ENCODE peak calls at places on chromosomes 2 and 18, in four cellular contexts. Z, T, G and X are unnamed samples.

GRCh38 chr2:3487931-3488554 is 31.3 kb downstream of the ADI1 start:
- DNase-seq in G (no peak), Z (no peak), T (no peak), X (no peak)

GRCh38 chr2:101991731-101992145 is at the start of gene IL1R2:
- DNase-seq in Z (no peak), G (no peak), T (no peak), X (no peak)

GRCh38 chr2:26562811-26563645 is 78.1 kb downstream of the CIB4 start:
- DNase-seq in T (peak; percentile 59), G (peak; percentile 88), Z (peak; percentile 60), X (peak; percentile 24)

GRCh38 chr2:10216677-10217498 is 85.8 kb upstream of the HPCAL1 start:
- DNase-seq in Z (no peak), G (peak; percentile 55), T (no peak), X (no peak)

GRCh38 chr2:73931531-73932500 is 5.1 kb downstream of the DGUOK start:
- DNase-seq in T (no peak), Z (no peak), G (no peak), X (no peak)

GRCh38 chr2:9896216-9896615 is 52.9 kb downstream of the TAF1B start:
- DNase-seq in Z (no peak), T (no peak), G (no peak), X (no peak)

GRCh38 chr2:216034065-216034464 is 20.7 kb upstream of the MREG start:
- DNase-seq in T (peak; percentile 85), Z (peak; percentile 57), G (peak; percentile 78), X (peak; percentile 80)

GRCh38 chr2:32863803-32864202 is 83.0 kb upstream of the LTBP1 start:
- DNase-seq in G (no peak), T (no peak), Z (no peak), X (no peak)

GRCh38 chr2:8398040-8398668 is 283.7 kb upstream of the ID2 start:
- DNase-seq in Z (no peak), T (no peak), G (no peak), X (no peak)

GRCh38 chr2:11155326-11156059 is at the start of gene SLC66A3:
- DNase-seq in G (no peak), Z (no peak), T (no peak), X (peak; percentile 81)

GRCh38 chr2:145975406-145975805 is 1455.5 kb upstream of the ZEB2 start:
- DNase-seq in G (no peak), Z (no peak), T (no peak), X (no peak)

GRCh38 chr2:241219856-241220356 is 31.4 kb downstream of the ANO7 start:
- DNase-seq in T (no peak), Z (no peak), G (peak; percentile 18), X (no peak)

GRCh38 chr2:121994238-121995206 is 239.1 kb downstream of the TSN start:
- DNase-seq in G (no peak), T (no peak), Z (no peak), X (no peak)

GRCh38 chr2:3044587-3045317 is 332.9 kb downstream of the EIPR1 start:
- DNase-seq in G (no peak), T (no peak), Z (no peak), X (no peak)

GRCh38 chr2:130918421-130918820 is 81.7 kb downstream of the ARHGEF4 start:
- DNase-seq in G (no peak), T (no peak), Z (no peak), X (no peak)

GRCh38 chr2:197360744-197361156 is 50.2 kb upstream of the ANKRD44 start:
- DNase-seq in T (no peak), G (no peak), Z (no peak), X (no peak)

GRCh38 chr18:47175283-47175894 is 775 bp downstream of the IER3IP1 start:
- DNase-seq in G (no peak), Z (no peak), T (peak; percentile 18), X (no peak)

GRCh38 chr18:76422121-76422520 is 72.9 kb downstream of the ZNF516 start:
- DNase-seq in G (no peak), T (no peak), Z (no peak), X (no peak)

GRCh38 chr2:229642371-229642770 is 72.0 kb downstream of the DNER start:
- DNase-seq in T (no peak), Z (peak; percentile 46), G (no peak), X (no peak)

GRCh38 chr2:221943078-221943810 is 355.6 kb downstream of the PAX3 start:
- DNase-seq in Z (no peak), G (peak; percentile 71), T (peak; percentile 71), X (no peak)

GRCh38 chr2:45273412-45274189 is 264.3 kb upstream of the SIX2 start:
- DNase-seq in T (no peak), Z (no peak), G (no peak), X (no peak)

GRCh38 chr2:207078186-207078798 is 87.5 kb downstream of the KLF7 start:
- DNase-seq in G (no peak), T (no peak), Z (no peak), X (no peak)

GRCh38 chr2:121999273-121999672 is 243.8 kb downstream of the TSN start:
- DNase-seq in Z (no peak), G (no peak), T (peak; percentile 53), X (peak; percentile 94)

GRCh38 chr18:3710712-3711269 is 260.8 kb downstream of the TGIF1 start:
- DNase-seq in Z (peak; percentile 62), T (peak; percentile 25), G (peak; percentile 94), X (no peak)

GRCh38 chr2:215870986-215871385 is 142.4 kb downstream of the MREG start:
- DNase-seq in T (no peak), Z (no peak), G (no peak), X (no peak)

GRCh38 chr18:63131106-63131943 is 188.2 kb downstream of the BCL2 start:
- DNase-seq in G (no peak), Z (no peak), T (peak; percentile 76), X (no peak)

GRCh38 chr2:191740016-191740419 is 62.1 kb downstream of the NABP1 start:
- DNase-seq in G (no peak), T (no peak), Z (no peak), X (no peak)

GRCh38 chr2:26506279-26506678 is 28.4 kb upstream of the OTOF start:
- DNase-seq in Z (no peak), T (no peak), G (peak; percentile 59), X (no peak)

GRCh38 chr2:236549165-236549564 is 20.5 kb upstream of the ACKR3 start:
- DNase-seq in T (no peak), Z (no peak), G (no peak), X (no peak)

GRCh38 chr2:27051902-27052645 is 606 bp downstream of the AGBL5 start:
- DNase-seq in Z (peak; percentile 77), T (no peak), G (peak; percentile 92), X (no peak)

GRCh38 chr2:205060269-205060668 is 515.0 kb downstream of the PARD3B start:
- DNase-seq in Z (no peak), T (no peak), G (no peak), X (no peak)

GRCh38 chr18:7572837-7573236 is 5.7 kb downstream of the PTPRM start:
- DNase-seq in Z (no peak), G (no peak), T (no peak), X (no peak)

GRCh38 chr2:21175895-21176646 is 52.3 kb downstream of the TDRD15 start:
- DNase-seq in Z (no peak), G (no peak), T (no peak), X (peak; percentile 4)

GRCh38 chr2:85807756-85808155 is 54.0 kb downstream of the ATOH8 start:
- DNase-seq in T (no peak), G (peak; percentile 44), Z (no peak), X (no peak)

GRCh38 chr2:237774811-237775553 is 23.6 kb upstream of the RBM44 start:
- DNase-seq in G (no peak), Z (peak; percentile 49), T (peak; percentile 62), X (no peak)

GRCh38 chr2:25251032-25251460 is 82.7 kb upstream of the POMC start:
- DNase-seq in T (no peak), Z (no peak), G (no peak), X (peak; percentile 59)